ENCODE peak calls at places on chromosomes 12 and 14, in eight cellular contexts. V is body of pancreas, Z is fibroblast of the aortic adventitia, B is foreskin fibroblast, P is endothelial cell, M is tibial artery, G is fibroblast of mammary gland, W is Calu3. H is an unnamed sample.
A peak's percentile ranks its signal among the peaks of the same experiment; 100 is the strongest.

GRCh38 chr14:67547224-67547780 is 14.2 kb downstream of the PLEKHH1 start:
- DNase-seq in B (no peak), P (no peak), W (no peak), Z (no peak), V (no peak), G (no peak), M (no peak), H (no peak)

GRCh38 chr14:54617467-54617866 is 50.5 kb downstream of the SAMD4A start:
- DNase-seq in W (no peak), Z (peak; percentile 42), M (no peak), G (peak; percentile 61), B (no peak), V (no peak), P (no peak), H (no peak)

GRCh38 chr14:51020024-51020710 is 74.7 kb downstream of the TRIM9 start:
- DNase-seq in Z (no peak), W (no peak), P (no peak), G (no peak), M (no peak), B (peak; percentile 33), V (no peak), H (no peak)

GRCh38 chr14:32019271-32019670 is 57.8 kb upstream of the ARHGAP5 start:
- DNase-seq in B (no peak), Z (no peak), P (no peak), G (no peak), W (no peak), V (no peak), M (no peak), H (no peak)

GRCh38 chr14:104268725-104269436 is 130.5 kb downstream of the KIF26A start:
- DNase-seq in M (no peak), W (no peak), G (no peak), B (no peak), V (peak; percentile 7), Z (no peak), P (no peak), H (no peak)

GRCh38 chr12:27965966-27966365 is 6.6 kb downstream of the PTHLH start:
- DNase-seq in P (no peak), G (peak; percentile 78), V (no peak), W (no peak), B (peak; percentile 64), M (no peak), Z (no peak), H (no peak)

GRCh38 chr14:103729496-103730448 is 14.2 kb downstream of the ZFYVE21 start:
- DNase-seq in P (no peak), M (no peak), G (no peak), W (no peak), V (no peak), B (no peak), Z (no peak), H (no peak)

GRCh38 chr12:6961695-6962284 is 8.7 kb downstream of the PHB2 start:
- DNase-seq in V (peak; percentile 75), B (peak; percentile 48), W (peak; percentile 77), Z (peak; percentile 75), M (peak; percentile 57), P (peak; percentile 57), G (peak; percentile 77), H (peak; percentile 68)

GRCh38 chr14:23379331-23380196 is 2.7 kb downstream of the CMTM5 start:
- DNase-seq in M (no peak), V (peak; percentile 94), Z (peak; percentile 25), B (peak; percentile 4), P (peak; percentile 68), W (peak; percentile 78), G (peak; percentile 28), H (peak; percentile 84)

GRCh38 chr12:45121224-45121623 is 70.3 kb upstream of the DBX2 start:
- DNase-seq in M (no peak), G (no peak), V (no peak), W (no peak), P (no peak), Z (no peak), B (no peak), H (no peak)

DNA sequence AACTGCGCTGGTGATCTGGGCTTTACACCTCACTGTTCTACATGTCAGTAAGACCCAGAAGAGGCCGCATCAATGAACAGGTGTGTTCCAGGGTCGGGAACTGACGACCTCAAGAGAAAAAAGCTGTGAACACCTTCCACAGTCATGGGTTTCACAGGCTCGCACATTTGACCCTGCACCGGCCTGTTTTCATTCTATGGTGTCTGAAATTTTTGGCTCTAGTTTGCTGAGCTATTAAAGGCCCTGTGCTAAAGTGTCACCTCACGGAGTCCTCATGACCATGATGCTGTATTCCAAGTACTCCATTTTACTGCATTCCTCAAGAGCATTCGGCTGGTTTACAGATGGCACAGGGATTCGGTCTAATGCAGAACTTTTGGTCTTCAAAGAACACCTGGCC is 78.9 kb downstream of the KDM2B start:
- DNase-seq in Z (no peak), W (no peak), V (no peak), B (no peak), M (no peak), P (no peak), G (no peak), H (no peak)
- TF ChIP-seq CTCF in Z (no peak), W (no peak), V (no peak), B (no peak), M (no peak), P (no peak), G (no peak), H (no peak)

GRCh38 chr14:88129306-88130056 is 124.5 kb downstream of the GPR65 start:
- DNase-seq in Z (peak; percentile 91), M (peak; percentile 24), B (peak; percentile 75), W (no peak), V (no peak), P (no peak), G (peak; percentile 97), H (no peak)
- TF ChIP-seq CTCF in Z (peak; percentile 39), M (no peak), B (peak; percentile 2), W (no peak), V (peak; percentile 10), P (no peak), G (peak; percentile 34), H (no peak)

GRCh38 chr12:126617312-126617711 is 1552.1 kb downstream of the AACS start:
- DNase-seq in W (peak; percentile 67), P (no peak), B (no peak), Z (no peak), M (no peak), V (no peak), G (peak; percentile 10), H (no peak)
- TF ChIP-seq CTCF in W (peak; percentile 68), P (no peak), B (peak; percentile 27), Z (no peak), M (no peak), V (peak; percentile 41), G (peak; percentile 35), H (peak; percentile 26)

GRCh38 chr14:21326972-21327371 is 47.1 kb downstream of the RPGRIP1 start:
- DNase-seq in B (no peak), M (no peak), P (no peak), G (peak; percentile 24), W (no peak), V (no peak), Z (no peak), H (no peak)
- TF ChIP-seq CTCF in B (no peak), M (no peak), P (no peak), G (no peak), W (no peak), V (no peak), Z (no peak), H (no peak)

GRCh38 chr12:57126061-57126460 is 2.2 kb upstream of the LRP1 start:
- DNase-seq in W (no peak), G (no peak), P (no peak), V (no peak), M (no peak), B (no peak), Z (no peak), H (no peak)

GRCh38 chr12:57126561-57126960 is 1.7 kb upstream of the LRP1 start:
- DNase-seq in B (no peak), G (no peak), V (no peak), W (no peak), P (no peak), Z (no peak), M (no peak), H (no peak)

GRCh38 chr12:57127710-57128518 is at the start of gene LRP1:
- DNase-seq in G (peak; percentile 84), Z (peak; percentile 93), V (peak; percentile 83), M (peak; percentile 89), W (peak; percentile 79), P (peak; percentile 73), B (peak; percentile 86), H (peak; percentile 91)

GRCh38 chr12:57128519-57129247 is 400 bp downstream of the LRP1 start:
- DNase-seq in M (no peak), G (no peak), V (no peak), B (no peak), P (no peak), Z (no peak), W (no peak), H (no peak)

GRCh38 chr12:57127101-57127709 is 1.1 kb upstream of the LRP1 start:
- DNase-seq in P (peak; percentile 63), V (peak; percentile 88), G (no peak), Z (no peak), B (no peak), W (peak; percentile 78), M (peak; percentile 86), H (no peak)
- TF ChIP-seq CTCF in P (no peak), V (peak; percentile 52), G (peak; percentile 17), Z (peak; percentile 30), B (peak; percentile 21), W (no peak), M (peak; percentile 46), H (peak; percentile 38)

DNA sequence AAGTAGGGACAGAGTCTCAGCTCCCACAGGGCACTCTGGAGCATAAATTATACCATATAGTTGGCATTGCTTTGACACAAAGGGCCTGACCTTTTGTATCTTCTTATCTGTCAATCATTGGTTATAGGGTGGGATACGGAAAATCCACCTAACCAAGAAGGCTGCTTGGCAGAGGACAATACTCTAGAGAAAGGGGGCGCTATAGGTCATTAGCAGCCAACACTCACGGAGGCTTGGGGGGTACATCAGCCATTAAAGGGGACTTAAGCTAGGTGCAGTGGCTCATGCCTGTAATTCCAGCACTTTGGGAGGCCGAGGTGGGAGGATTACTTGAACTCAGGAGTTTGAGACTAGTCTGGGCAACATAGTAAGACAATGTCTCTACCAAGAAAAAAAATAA is 22.9 kb downstream of the SPTSSA start:
- DNase-seq in G (no peak), V (no peak), W (no peak), P (no peak), B (no peak), Z (no peak), M (no peak), H (no peak)
- TF ChIP-seq CTCF in G (no peak), V (no peak), W (no peak), P (no peak), B (no peak), Z (no peak), M (no peak), H (no peak)

GRCh38 chr12:98939350-98939749 is 294.3 kb downstream of the APAF1 start:
- DNase-seq in Z (peak; percentile 50), M (no peak), P (peak; percentile 33), W (no peak), V (no peak), B (peak; percentile 8), G (peak; percentile 48), H (no peak)
- TF ChIP-seq CTCF in Z (peak; percentile 51), M (no peak), P (peak; percentile 55), W (no peak), V (peak; percentile 47), B (peak; percentile 52), G (peak; percentile 50), H (peak; percentile 50)